ENCODE peak calls at places on chromosomes 1 and 21, in five cellular contexts. S is heart right ventricle, O is HEK293T, N is small intestine, L is putamen. E is an unnamed sample.

GRCh38 chr1:232634086-232634485 is 4.2 kb upstream of the SIPA1L2 start:
- DNase-seq in S (no peak), O (no peak), N (peak), L (peak), E (no peak)

GRCh38 chr1:225942574-225942973 is 1.6 kb upstream of the LEFTY2 start:
- DNase-seq in S (peak), O (no peak), N (no peak), L (no peak), E (peak)

GRCh38 chr1:228955691-228956090 is 220.4 kb downstream of the RHOU start:
- DNase-seq in S (no peak), O (no peak), N (peak), L (no peak), E (no peak)

GRCh38 chr1:218330043-218330623 is 15.0 kb upstream of the TGFB2 start:
- DNase-seq in S (no peak), O (peak), N (peak), L (no peak), E (no peak)

GRCh38 chr1:227072991-227073390 is 132.9 kb downstream of the COQ8A start:
- DNase-seq in S (no peak), O (no peak), N (no peak), L (no peak), E (no peak)

GRCh38 chr1:169513208-169513607 is 27.5 kb upstream of the SLC19A2 start:
- DNase-seq in S (no peak), O (no peak), N (no peak), L (no peak), E (no peak)

GRCh38 chr1:84899969-84900368 is 7.0 kb upstream of the LPAR3 start:
- DNase-seq in S (no peak), O (no peak), N (no peak), L (no peak), E (no peak)

GRCh38 chr1:112688781-112689193 is 14.3 kb downstream of the MOV10 start:
- DNase-seq in S (no peak), O (no peak), N (no peak), L (no peak), E (no peak)

GRCh38 chr1:160774886-160775719 is 20.9 kb upstream of the LY9 start:
- DNase-seq in S (no peak), O (no peak), N (no peak), L (no peak), E (no peak)

GRCh38 chr21:25640671-25641292 is 1.7 kb downstream of the JAM2 start:
- DNase-seq in S (no peak), O (no peak), N (no peak), L (no peak), E (no peak)

GRCh38 chr1:67339623-67340343 is 32.1 kb downstream of the IL12RB2 start:
- DNase-seq in S (no peak), O (peak), N (no peak), L (peak), E (no peak)

GRCh38 chr21:30518876-30519275 is 16.9 kb upstream of the KRTAP19-5 start:
- DNase-seq in S (no peak), O (no peak), N (no peak), L (no peak), E (no peak)

GRCh38 chr1:184753093-184753492 is 1.6 kb downstream of the EDEM3 start:
- DNase-seq in S (no peak), O (no peak), N (no peak), L (no peak), E (no peak)

GRCh38 chr1:17653728-17654351 is 101.3 kb upstream of the ACTL8 start:
- DNase-seq in S (peak), O (peak), N (peak), L (peak), E (peak)

GRCh38 chr1:64881281-64881680 is 85.1 kb downstream of the JAK1 start:
- DNase-seq in S (no peak), O (no peak), N (no peak), L (no peak), E (no peak)

GRCh38 chr1:3219005-3219724 is 150.2 kb downstream of the PRDM16 start:
- DNase-seq in S (peak), O (no peak), N (peak), L (peak), E (peak)

GRCh38 chr1:234840253-234840652 is 230.3 kb upstream of the IRF2BP2 start:
- DNase-seq in S (no peak), O (no peak), N (no peak), L (no peak), E (no peak)

GRCh38 chr21:46215436-46216131 is 13.0 kb downstream of the LSS start:
- DNase-seq in S (no peak), O (no peak), N (no peak), L (no peak), E (no peak)

GRCh38 chr21:46067505-46068201 is 30.3 kb upstream of the COL6A2 start:
- DNase-seq in S (no peak), O (no peak), N (no peak), L (no peak), E (no peak)

GRCh38 chr1:77673716-77674355 is 8.6 kb downstream of the ZZZ3 start:
- DNase-seq in S (no peak), O (no peak), N (no peak), L (no peak), E (no peak)

GRCh38 chr21:31710586-31710985 is 21.3 kb downstream of the SCAF4 start:
- DNase-seq in S (no peak), O (no peak), N (no peak), L (no peak), E (no peak)

GRCh38 chr1:57118948-57119637 is 153.3 kb upstream of the C8B start:
- DNase-seq in S (no peak), O (no peak), N (no peak), L (no peak), E (no peak)

GRCh38 chr1:165383067-165383466 is 26.6 kb upstream of the LMX1A start:
- DNase-seq in S (peak), O (no peak), N (no peak), L (no peak), E (peak)

E was measured in ELF-1.